ENCODE peak calls at places on chromosomes 12 and 14, in eight cellular contexts. One of them, this sample, is unnamed.

GRCh38 chr14:44963775-44964380 is 1.9 kb downstream of the TOGARAM1 start:
- DNase-seq in left ventricle myocardium inferior: no peak
- DNase-seq in right atrium auricular region: no peak
- DNase-seq in CD8-positive, alpha-beta T cell: no peak
- DNase-seq in Peyer's patch: no peak
- DNase-seq in IMR-90: no peak
- DNase-seq in lung: no peak
- DNase-seq in hepatocyte: no peak
- DNase-seq in this sample: no peak

GRCh38 chr14:69137456-69138188 is 15.3 kb downstream of the DCAF5 start:
- DNase-seq in left ventricle myocardium inferior: no peak
- DNase-seq in right atrium auricular region: no peak
- DNase-seq in CD8-positive, alpha-beta T cell: no peak
- DNase-seq in Peyer's patch: no peak
- DNase-seq in IMR-90: peak; percentile 37
- DNase-seq in lung: no peak
- DNase-seq in hepatocyte: no peak
- DNase-seq in this sample: no peak

GRCh38 chr14:99774204-99774497 is 19.1 kb upstream of the EML1 start:
- DNase-seq in left ventricle myocardium inferior: no peak
- DNase-seq in right atrium auricular region: no peak
- DNase-seq in CD8-positive, alpha-beta T cell: no peak
- DNase-seq in Peyer's patch: no peak
- DNase-seq in IMR-90: no peak
- DNase-seq in lung: no peak
- DNase-seq in hepatocyte: no peak
- DNase-seq in this sample: no peak

GRCh38 chr14:72454388-72454787 is 439.5 kb downstream of the DPF3 start:
- DNase-seq in left ventricle myocardium inferior: no peak
- DNase-seq in right atrium auricular region: no peak
- DNase-seq in CD8-positive, alpha-beta T cell: no peak
- DNase-seq in Peyer's patch: no peak
- DNase-seq in IMR-90: no peak
- DNase-seq in lung: no peak
- DNase-seq in hepatocyte: no peak
- DNase-seq in this sample: no peak

GRCh38 chr14:37709419-37710195 is 114.2 kb downstream of the TTC6 start:
- DNase-seq in left ventricle myocardium inferior: no peak
- DNase-seq in right atrium auricular region: no peak
- DNase-seq in CD8-positive, alpha-beta T cell: no peak
- DNase-seq in Peyer's patch: no peak
- DNase-seq in IMR-90: peak; percentile 39
- DNase-seq in lung: no peak
- DNase-seq in hepatocyte: no peak
- DNase-seq in this sample: no peak

GRCh38 chr12:103102225-103102744 is 144.8 kb downstream of the ASCL1 start:
- DNase-seq in left ventricle myocardium inferior: no peak
- DNase-seq in right atrium auricular region: no peak
- DNase-seq in CD8-positive, alpha-beta T cell: no peak
- DNase-seq in Peyer's patch: no peak
- DNase-seq in IMR-90: no peak
- DNase-seq in lung: no peak
- DNase-seq in hepatocyte: no peak
- DNase-seq in this sample: no peak

GRCh38 chr14:74360163-74360562 is 11.9 kb downstream of the VRTN start:
- DNase-seq in left ventricle myocardium inferior: no peak
- DNase-seq in right atrium auricular region: no peak
- DNase-seq in CD8-positive, alpha-beta T cell: no peak
- DNase-seq in Peyer's patch: no peak
- DNase-seq in IMR-90: no peak
- DNase-seq in lung: no peak
- DNase-seq in hepatocyte: no peak
- DNase-seq in this sample: no peak

GRCh38 chr12:27915536-27915935 is 57.0 kb downstream of the PTHLH start:
- DNase-seq in left ventricle myocardium inferior: no peak
- DNase-seq in right atrium auricular region: no peak
- DNase-seq in CD8-positive, alpha-beta T cell: no peak
- DNase-seq in Peyer's patch: no peak
- DNase-seq in IMR-90: no peak
- DNase-seq in lung: no peak
- DNase-seq in hepatocyte: no peak
- DNase-seq in this sample: no peak

GRCh38 chr12:2456813-2457186 is 338.0 kb upstream of the FKBP4 start:
- DNase-seq in left ventricle myocardium inferior: no peak
- DNase-seq in right atrium auricular region: no peak
- DNase-seq in CD8-positive, alpha-beta T cell: no peak
- DNase-seq in Peyer's patch: no peak
- DNase-seq in IMR-90: no peak
- DNase-seq in lung: peak; percentile 51
- DNase-seq in hepatocyte: no peak
- DNase-seq in this sample: no peak

GRCh38 chr12:98646165-98646764 is 1.2 kb downstream of the APAF1 start:
- DNase-seq in left ventricle myocardium inferior: no peak
- DNase-seq in right atrium auricular region: no peak
- DNase-seq in CD8-positive, alpha-beta T cell: no peak
- DNase-seq in Peyer's patch: no peak
- DNase-seq in IMR-90: peak; percentile 32
- DNase-seq in lung: no peak
- DNase-seq in hepatocyte: peak; percentile 8
- DNase-seq in this sample: no peak

GRCh38 chr14:51622376-51622775 is 29.3 kb upstream of the FRMD6 start:
- DNase-seq in left ventricle myocardium inferior: no peak
- DNase-seq in right atrium auricular region: no peak
- DNase-seq in CD8-positive, alpha-beta T cell: no peak
- DNase-seq in Peyer's patch: no peak
- DNase-seq in IMR-90: no peak
- DNase-seq in lung: no peak
- DNase-seq in hepatocyte: no peak
- DNase-seq in this sample: no peak

GRCh38 chr14:97250925-97251324 is 453.7 kb downstream of the VRK1 start:
- DNase-seq in left ventricle myocardium inferior: no peak
- DNase-seq in right atrium auricular region: no peak
- DNase-seq in CD8-positive, alpha-beta T cell: no peak
- DNase-seq in Peyer's patch: no peak
- DNase-seq in IMR-90: no peak
- DNase-seq in lung: no peak
- DNase-seq in hepatocyte: no peak
- DNase-seq in this sample: no peak

GRCh38 chr12:15689751-15690191 is 99.4 kb downstream of the EPS8 start:
- DNase-seq in left ventricle myocardium inferior: no peak
- DNase-seq in right atrium auricular region: no peak
- DNase-seq in CD8-positive, alpha-beta T cell: no peak
- DNase-seq in Peyer's patch: no peak
- DNase-seq in IMR-90: no peak
- DNase-seq in lung: no peak
- DNase-seq in hepatocyte: no peak
- DNase-seq in this sample: no peak

GRCh38 chr14:96509457-96510090 is 7.4 kb downstream of the PAPOLA start:
- DNase-seq in left ventricle myocardium inferior: no peak
- DNase-seq in right atrium auricular region: no peak
- DNase-seq in CD8-positive, alpha-beta T cell: no peak
- DNase-seq in Peyer's patch: no peak
- DNase-seq in IMR-90: no peak
- DNase-seq in lung: no peak
- DNase-seq in hepatocyte: no peak
- DNase-seq in this sample: no peak

GRCh38 chr12:53200458-53201169 is 6.4 kb downstream of the ITGB7 start:
- DNase-seq in left ventricle myocardium inferior: no peak
- DNase-seq in right atrium auricular region: no peak
- DNase-seq in CD8-positive, alpha-beta T cell: no peak
- DNase-seq in Peyer's patch: no peak
- DNase-seq in IMR-90: no peak
- DNase-seq in lung: no peak
- DNase-seq in hepatocyte: no peak
- DNase-seq in this sample: no peak

GRCh38 chr12:16189849-16190248 is 87.6 kb downstream of the SLC15A5 start:
- DNase-seq in left ventricle myocardium inferior: no peak
- DNase-seq in right atrium auricular region: no peak
- DNase-seq in CD8-positive, alpha-beta T cell: no peak
- DNase-seq in Peyer's patch: no peak
- DNase-seq in IMR-90: peak; percentile 28
- DNase-seq in lung: no peak
- DNase-seq in hepatocyte: peak; percentile 40
- DNase-seq in this sample: no peak

GRCh38 chr12:94320109-94320508 is 139.6 kb downstream of the CEP83 start:
- DNase-seq in left ventricle myocardium inferior: no peak
- DNase-seq in right atrium auricular region: no peak
- DNase-seq in CD8-positive, alpha-beta T cell: no peak
- DNase-seq in Peyer's patch: no peak
- DNase-seq in IMR-90: no peak
- DNase-seq in lung: no peak
- DNase-seq in hepatocyte: no peak
- DNase-seq in this sample: no peak

GRCh38 chr12:94318178-94318577 is 141.5 kb downstream of the CEP83 start:
- DNase-seq in left ventricle myocardium inferior: no peak
- DNase-seq in right atrium auricular region: no peak
- DNase-seq in CD8-positive, alpha-beta T cell: no peak
- DNase-seq in Peyer's patch: no peak
- DNase-seq in IMR-90: no peak
- DNase-seq in lung: no peak
- DNase-seq in hepatocyte: no peak
- DNase-seq in this sample: no peak

GRCh38 chr12:94326234-94326633 is 133.4 kb downstream of the CEP83 start:
- DNase-seq in left ventricle myocardium inferior: no peak
- DNase-seq in right atrium auricular region: no peak
- DNase-seq in CD8-positive, alpha-beta T cell: no peak
- DNase-seq in Peyer's patch: no peak
- DNase-seq in IMR-90: no peak
- DNase-seq in lung: no peak
- DNase-seq in hepatocyte: no peak
- DNase-seq in this sample: no peak

GRCh38 chr12:94326727-94327126 is 132.9 kb downstream of the CEP83 start:
- DNase-seq in left ventricle myocardium inferior: no peak
- DNase-seq in right atrium auricular region: no peak
- DNase-seq in CD8-positive, alpha-beta T cell: no peak
- DNase-seq in Peyer's patch: no peak
- DNase-seq in IMR-90: peak; percentile 78
- DNase-seq in lung: no peak
- DNase-seq in hepatocyte: no peak
- DNase-seq in this sample: no peak

DNA sequence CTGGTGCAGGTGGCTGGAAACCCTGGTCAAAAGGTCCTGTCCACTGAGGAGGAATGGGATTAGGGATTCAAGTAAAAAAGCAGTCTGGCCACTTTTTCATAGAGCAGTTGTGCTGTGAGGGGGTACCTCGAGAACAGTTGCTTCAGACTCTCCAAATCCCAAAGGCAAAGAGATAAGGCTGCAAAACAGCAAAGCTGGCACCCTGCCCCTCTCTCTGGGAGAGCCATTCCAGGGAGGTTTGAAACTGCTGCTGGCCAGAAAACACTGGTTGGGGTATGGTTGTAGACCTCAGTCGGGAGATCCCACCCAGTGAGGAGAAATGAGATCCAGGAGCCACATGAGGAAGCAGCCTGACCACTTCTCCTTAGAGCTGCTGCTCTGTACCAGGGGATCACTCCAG is 137.3 kb downstream of the CEP83 start:
- DNase-seq in left ventricle myocardium inferior: no peak
- DNase-seq in right atrium auricular region: no peak
- DNase-seq in CD8-positive, alpha-beta T cell: no peak
- DNase-seq in Peyer's patch: no peak
- DNase-seq in IMR-90: no peak
- DNase-seq in lung: no peak
- DNase-seq in hepatocyte: no peak
- DNase-seq in this sample: no peak
- H3K9me3 ChIP-seq in left ventricle myocardium inferior: peaks cover 29% of the 10 kb centered on the region
- H3K9me3 ChIP-seq in right atrium auricular region: no peaks in the 10 kb centered on the region
- H3K9me3 ChIP-seq in CD8-positive, alpha-beta T cell: no peaks in the 10 kb centered on the region
- H3K9me3 ChIP-seq in Peyer's patch: no peaks in the 10 kb centered on the region
- H3K9me3 ChIP-seq in IMR-90: peaks cover 12% of the 10 kb centered on the region
- H3K9me3 ChIP-seq in lung: peaks cover 4% of the 10 kb centered on the region
- H3K9me3 ChIP-seq in hepatocyte: peaks cover 15% of the 10 kb centered on the region
- H3K9me3 ChIP-seq in this sample: peaks cover 14% of the 10 kb centered on the region

GRCh38 chr14:95487669-95488084 is 28.8 kb downstream of the SYNE3 start:
- DNase-seq in left ventricle myocardium inferior: no peak
- DNase-seq in right atrium auricular region: no peak
- DNase-seq in CD8-positive, alpha-beta T cell: no peak
- DNase-seq in Peyer's patch: peak; percentile 5
- DNase-seq in IMR-90: no peak
- DNase-seq in lung: no peak
- DNase-seq in hepatocyte: no peak
- DNase-seq in this sample: no peak
- H3K9me3 ChIP-seq in left ventricle myocardium inferior: no peaks in the 10 kb centered on the region
- H3K9me3 ChIP-seq in right atrium auricular region: no peaks in the 10 kb centered on the region
- H3K9me3 ChIP-seq in CD8-positive, alpha-beta T cell: no peaks in the 10 kb centered on the region
- H3K9me3 ChIP-seq in Peyer's patch: no peaks in the 10 kb centered on the region
- H3K9me3 ChIP-seq in IMR-90: no peaks in the 10 kb centered on the region
- H3K9me3 ChIP-seq in lung: no peaks in the 10 kb centered on the region
- H3K9me3 ChIP-seq in hepatocyte: no peaks in the 10 kb centered on the region
- H3K9me3 ChIP-seq in this sample: no peaks in the 10 kb centered on the region

DNA sequence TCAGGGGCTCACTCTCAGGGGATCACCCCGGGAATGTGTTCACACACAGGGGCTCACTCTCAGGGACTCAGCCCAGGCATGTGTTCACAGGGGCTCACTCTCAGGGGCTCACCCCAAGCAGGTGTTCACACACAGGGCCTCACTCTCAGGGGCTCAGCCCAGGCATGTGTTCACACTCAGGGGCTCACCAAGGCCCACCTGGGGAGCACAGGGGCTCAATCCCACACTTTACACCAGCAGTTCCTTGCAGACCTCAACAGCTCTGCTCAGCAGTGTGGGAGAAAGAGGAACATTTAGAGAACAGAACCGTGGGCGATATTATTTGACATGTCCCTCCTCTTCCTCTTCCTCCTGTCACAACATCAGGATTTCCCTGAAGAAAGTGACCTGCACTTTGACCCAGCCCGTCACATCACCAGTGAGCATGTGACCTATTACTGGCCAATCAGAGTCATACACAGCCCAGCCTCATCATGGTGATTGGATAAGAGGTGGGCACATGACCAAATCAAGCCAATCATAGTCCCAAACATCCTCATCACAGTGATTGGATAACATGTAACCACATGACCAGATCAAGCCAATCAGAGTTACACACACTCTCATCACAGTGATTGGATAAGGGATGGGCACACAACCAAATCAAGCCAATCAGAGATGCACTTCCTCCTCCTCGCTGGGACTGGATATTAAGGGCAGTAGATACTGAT is 359.4 kb upstream of the SFSWAP start:
- DNase-seq in left ventricle myocardium inferior: no peak
- DNase-seq in right atrium auricular region: no peak
- DNase-seq in CD8-positive, alpha-beta T cell: no peak
- DNase-seq in Peyer's patch: no peak
- DNase-seq in IMR-90: no peak
- DNase-seq in lung: no peak
- DNase-seq in hepatocyte: no peak
- DNase-seq in this sample: no peak
- H3K9me3 ChIP-seq in left ventricle myocardium inferior: no peaks in the 10 kb centered on the region
- H3K9me3 ChIP-seq in right atrium auricular region: no peaks in the 10 kb centered on the region
- H3K9me3 ChIP-seq in CD8-positive, alpha-beta T cell: no peaks in the 10 kb centered on the region
- H3K9me3 ChIP-seq in Peyer's patch: no peaks in the 10 kb centered on the region
- H3K9me3 ChIP-seq in IMR-90: peaks cover 52% of the 10 kb centered on the region
- H3K9me3 ChIP-seq in lung: no peaks in the 10 kb centered on the region
- H3K9me3 ChIP-seq in hepatocyte: no peaks in the 10 kb centered on the region
- H3K9me3 ChIP-seq in this sample: no peaks in the 10 kb centered on the region

GRCh38 chr14:79668941-79669340 is 542.4 kb downstream of the DIO2 start:
- DNase-seq in left ventricle myocardium inferior: no peak
- DNase-seq in right atrium auricular region: no peak
- DNase-seq in CD8-positive, alpha-beta T cell: no peak
- DNase-seq in Peyer's patch: no peak
- DNase-seq in IMR-90: no peak
- DNase-seq in lung: no peak
- DNase-seq in hepatocyte: no peak
- DNase-seq in this sample: no peak

GRCh38 chr14:79665556-79665955 is 545.7 kb downstream of the DIO2 start:
- DNase-seq in left ventricle myocardium inferior: no peak
- DNase-seq in right atrium auricular region: no peak
- DNase-seq in CD8-positive, alpha-beta T cell: no peak
- DNase-seq in Peyer's patch: no peak
- DNase-seq in IMR-90: no peak
- DNase-seq in lung: no peak
- DNase-seq in hepatocyte: no peak
- DNase-seq in this sample: no peak

GRCh38 chr14:79670811-79671210 is 540.5 kb downstream of the DIO2 start:
- DNase-seq in left ventricle myocardium inferior: no peak
- DNase-seq in right atrium auricular region: no peak
- DNase-seq in CD8-positive, alpha-beta T cell: no peak
- DNase-seq in Peyer's patch: no peak
- DNase-seq in IMR-90: no peak
- DNase-seq in lung: no peak
- DNase-seq in hepatocyte: no peak
- DNase-seq in this sample: no peak
- H3K9me3 ChIP-seq in left ventricle myocardium inferior: no peaks in the 10 kb centered on the region
- H3K9me3 ChIP-seq in right atrium auricular region: no peaks in the 10 kb centered on the region
- H3K9me3 ChIP-seq in CD8-positive, alpha-beta T cell: no peaks in the 10 kb centered on the region
- H3K9me3 ChIP-seq in Peyer's patch: no peaks in the 10 kb centered on the region
- H3K9me3 ChIP-seq in IMR-90: no peaks in the 10 kb centered on the region
- H3K9me3 ChIP-seq in lung: no peaks in the 10 kb centered on the region
- H3K9me3 ChIP-seq in hepatocyte: no peaks in the 10 kb centered on the region
- H3K9me3 ChIP-seq in this sample: no peaks in the 10 kb centered on the region

This sample was measured in T-helper 17 cell.